ENCODE peak calls at places on chromosomes 7 and 10, in ten cellular contexts. X is lower lobe of right lung; J is OCI-LY7; I is CD4-positive, alpha-beta T cell; M is coronary artery; U is ascending aorta; F is body of pancreas; Q is A549; C is HFF-Myc; V is psoas muscle. L is an unnamed sample.
A peak's percentile ranks its signal among the peaks of the same experiment; 100 is the strongest.

GRCh38 chr10:120365872-120366271 is 91.2 kb upstream of the PLPP4 start:
- DNase-seq in U (no peak), Q (no peak), C (no peak), V (no peak), M (no peak), X (no peak), F (no peak), J (no peak), I (no peak), L (no peak)

GRCh38 chr10:75469018-75469616 is 37.7 kb downstream of the LRMDA start:
- DNase-seq in J (no peak), I (no peak), F (peak; percentile 62), X (no peak), U (no peak), V (peak; percentile 73), Q (peak; percentile 78), M (peak; percentile 77), C (peak; percentile 47), L (no peak)

GRCh38 chr7:120714945-120715344 is 143.0 kb downstream of the TSPAN12 start:
- DNase-seq in V (no peak), Q (no peak), X (no peak), M (no peak), I (no peak), C (no peak), J (no peak), U (no peak), F (no peak), L (no peak)

GRCh38 chr10:24440817-24441790 is 232.2 kb downstream of the KIAA1217 start:
- DNase-seq in C (no peak), F (no peak), Q (no peak), V (no peak), M (no peak), X (no peak), I (no peak), U (no peak), J (no peak), L (no peak)

GRCh38 chr7:100726998-100727761 is 6.2 kb upstream of the ZAN start:
- DNase-seq in F (no peak), U (no peak), X (no peak), J (no peak), I (no peak), Q (no peak), C (peak; percentile 44), V (no peak), M (no peak), L (peak; percentile 22)

GRCh38 chr10:96125142-96125515 is 5.0 kb upstream of the ZNF518A start:
- DNase-seq in U (no peak), V (no peak), X (no peak), C (no peak), F (no peak), I (no peak), J (no peak), M (no peak), Q (no peak), L (peak; percentile 39)

GRCh38 chr10:124005991-124006392 is 87.4 kb downstream of the CHST15 start:
- DNase-seq in F (no peak), U (no peak), M (no peak), V (no peak), C (no peak), Q (no peak), I (no peak), X (no peak), J (no peak), L (no peak)

GRCh38 chr7:121049028-121049791 is 60.7 kb downstream of the CPED1 start:
- DNase-seq in Q (no peak), U (no peak), I (no peak), F (no peak), C (no peak), J (no peak), V (no peak), M (no peak), X (no peak), L (no peak)

GRCh38 chr7:13231216-13231615 is 543.8 kb downstream of the ARL4A start:
- DNase-seq in X (no peak), C (no peak), M (no peak), V (no peak), U (no peak), F (no peak), Q (no peak), J (no peak), I (no peak), L (no peak)

GRCh38 chr7:29879609-29880008 is 73.3 kb downstream of the WIPF3 start:
- DNase-seq in Q (no peak), J (no peak), V (peak; percentile 54), F (peak; percentile 46), C (no peak), X (no peak), I (no peak), M (no peak), U (no peak), L (no peak)

GRCh38 chr7:25517906-25518305 is 289.6 kb upstream of the NPVF start:
- DNase-seq in I (no peak), Q (no peak), J (no peak), U (no peak), X (no peak), V (no peak), F (no peak), C (no peak), M (no peak), L (no peak)

GRCh38 chr10:86083206-86083605 is 283.4 kb downstream of the GRID1 start:
- DNase-seq in V (no peak), F (no peak), Q (no peak), M (no peak), J (no peak), U (no peak), I (no peak), C (no peak), X (no peak), L (no peak)

GRCh38 chr10:14665304-14665703 is 109.4 kb downstream of the FAM107B start:
- DNase-seq in M (no peak), U (no peak), V (no peak), J (no peak), F (peak; percentile 47), C (no peak), X (no peak), I (no peak), Q (peak; percentile 51), L (no peak)

GRCh38 chr7:140326116-140326928 is 72.0 kb downstream of the SLC37A3 start:
- DNase-seq in C (peak; percentile 27), X (peak; percentile 67), F (peak; percentile 74), M (no peak), V (peak; percentile 60), U (no peak), Q (peak; percentile 67), J (peak; percentile 60), I (peak; percentile 44), L (peak; percentile 52)

GRCh38 chr10:121596668-121597503 is 1.4 kb downstream of the FGFR2 start:
- DNase-seq in Q (no peak), J (no peak), M (no peak), F (peak; percentile 38), V (no peak), C (no peak), I (no peak), X (no peak), U (no peak), L (no peak)

GRCh38 chr10:57716884-57717283 is 550.8 kb downstream of the IPMK start:
- DNase-seq in F (no peak), M (no peak), X (no peak), Q (peak; percentile 54), C (no peak), I (no peak), V (no peak), U (no peak), J (no peak), L (no peak)
- TF ChIP-seq CTCF in F (no peak), M (no peak), X (peak; percentile 28), Q (peak; percentile 61), C (peak; percentile 34), I (no peak), V (no peak), U (no peak), J (peak; percentile 25), L (peak; percentile 36)

DNA sequence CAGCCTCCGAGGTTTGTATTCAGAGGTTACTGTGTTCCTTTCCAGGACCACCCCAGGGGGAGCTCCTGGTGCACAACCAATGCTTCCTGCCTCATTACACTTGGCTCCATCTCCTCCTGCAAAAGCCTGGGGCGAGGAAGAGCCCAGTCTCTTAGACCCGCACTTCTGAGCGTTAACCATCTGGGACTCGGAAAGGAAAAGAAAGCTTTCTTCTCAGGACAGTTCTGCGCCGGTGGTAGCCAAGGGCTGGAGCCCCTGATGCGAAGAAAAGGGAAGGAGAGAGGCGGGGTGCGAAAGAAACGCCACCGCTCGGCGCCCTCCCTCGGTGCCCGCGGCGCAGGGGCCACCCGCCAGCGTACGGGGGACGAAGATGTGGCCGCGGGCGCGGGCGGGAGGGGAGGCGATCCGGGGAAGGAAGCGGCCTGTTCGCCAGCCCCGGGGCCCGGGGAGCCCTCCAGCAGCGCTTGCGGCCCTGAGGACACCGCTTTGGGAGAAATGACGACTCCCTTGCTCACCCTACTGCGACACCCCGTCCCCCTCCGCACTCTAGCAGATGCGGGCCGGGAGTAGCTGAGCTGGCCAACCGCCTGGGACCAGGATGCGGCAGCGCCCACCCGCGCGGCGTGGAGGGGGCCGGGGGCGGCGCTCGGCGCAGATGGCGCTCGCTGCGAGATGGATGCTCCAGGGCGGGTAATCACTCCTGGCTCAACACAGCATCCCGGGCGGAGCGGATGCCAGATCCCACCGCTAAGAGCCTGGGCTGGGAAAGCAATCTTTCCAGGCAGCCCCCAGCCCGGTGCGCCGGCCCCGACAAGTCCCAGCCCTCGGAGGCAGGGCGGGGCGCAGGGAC is 1.3 kb downstream of the NRCAM start:
- DNase-seq in F (peak; percentile 32), U (no peak), V (no peak), M (no peak), Q (peak; percentile 64), X (peak; percentile 42), C (no peak), I (no peak), J (no peak), L (no peak)
- TF ChIP-seq CTCF in F (no peak), U (no peak), V (no peak), M (no peak), Q (peak; percentile 19), X (no peak), C (no peak), I (no peak), J (no peak), L (no peak)

GRCh38 chr10:55283041-55283440 is 482.0 kb upstream of the PCDH15 start:
- DNase-seq in F (no peak), M (no peak), V (no peak), C (no peak), J (no peak), X (no peak), U (no peak), Q (no peak), I (no peak), L (no peak)

DNA sequence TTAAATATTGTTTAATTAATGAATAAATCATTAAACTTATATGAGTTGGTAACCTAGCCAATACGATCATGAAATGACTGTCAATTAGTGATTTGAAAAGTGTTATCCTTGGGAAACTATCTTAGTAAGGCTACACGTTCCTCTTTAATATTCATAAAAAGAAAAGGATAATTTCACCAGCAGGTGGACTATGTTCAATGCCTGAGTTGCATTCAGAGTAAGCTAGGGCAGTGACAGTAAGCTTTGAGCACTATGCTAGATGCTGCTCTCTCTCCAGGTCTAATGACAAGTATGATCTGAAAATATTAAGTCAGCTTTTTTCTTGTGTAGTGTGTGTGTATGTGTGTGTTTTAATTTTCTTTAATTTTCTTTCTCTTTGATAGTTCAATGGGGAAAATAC is 486.3 kb upstream of the PCDH15 start:
- DNase-seq in C (no peak), M (no peak), J (no peak), Q (no peak), I (no peak), U (no peak), F (no peak), X (no peak), V (no peak), L (no peak)
- TF ChIP-seq CTCF in C (no peak), M (no peak), J (no peak), Q (no peak), I (no peak), U (no peak), F (no peak), X (no peak), V (no peak), L (peak; percentile 21)

GRCh38 chr7:44922351-44922694 is 37.0 kb upstream of the PURB start:
- DNase-seq in U (no peak), C (no peak), F (no peak), V (no peak), Q (no peak), I (no peak), X (no peak), J (no peak), M (no peak), L (no peak)
- TF ChIP-seq CTCF in U (no peak), C (no peak), F (peak; percentile 12), V (no peak), Q (no peak), I (peak; percentile 40), X (no peak), J (peak; percentile 67), M (no peak), L (no peak)

L was measured in Panc1.